ENCODE peak calls at places on chromosome 11, in eight cellular contexts. S is mesenteric fat pad, C is epithelial cell of esophagus, J is transverse colon, I is fibroblast of lung, G is H54, Q is NCI-H1092, Z is HTR-8/SVneo. N is an unnamed sample.
A peak's percentile ranks its signal among the peaks of the same experiment; 100 is the strongest.

GRCh38 chr11:26953770-26954392 is 40.0 kb upstream of the FIBIN start:
- DNase-seq in S (no peak), C (peak; percentile 32), J (no peak), I (peak; percentile 78), G (no peak), Q (no peak), Z (no peak), N (no peak)

GRCh38 chr11:6655790-6656580 is at the start of gene DCHS1:
- DNase-seq in S (no peak), C (no peak), J (peak; percentile 26), I (no peak), G (no peak), Q (no peak), Z (no peak), N (no peak)

GRCh38 chr11:19676508-19677379 is 35.9 kb upstream of the NAV2 start:
- DNase-seq in S (no peak), C (no peak), J (no peak), I (no peak), G (no peak), Q (no peak), Z (no peak), N (no peak)

GRCh38 chr11:68076371-68077042 is 37.7 kb downstream of the TCIRG1 start:
- DNase-seq in S (no peak), C (no peak), J (no peak), I (no peak), G (no peak), Q (no peak), Z (no peak), N (no peak)

GRCh38 chr11:65642014-65642671 is 4.2 kb downstream of the SIPA1 start:
- DNase-seq in S (no peak), C (no peak), J (no peak), I (no peak), G (no peak), Q (no peak), Z (no peak), N (no peak)

GRCh38 chr11:118657709-118658108 is 21.7 kb downstream of the TREH start:
- DNase-seq in S (no peak), C (no peak), J (no peak), I (no peak), G (no peak), Q (no peak), Z (no peak), N (peak; percentile 5)

GRCh38 chr11:86116386-86116726 is 47.5 kb upstream of the PICALM start:
- DNase-seq in S (no peak), C (peak; percentile 90), J (no peak), I (peak; percentile 99), G (peak; percentile 74), Q (no peak), Z (peak; percentile 49), N (no peak)

GRCh38 chr11:109326781-109327180 is 95.2 kb upstream of the C11orf87 start:
- DNase-seq in S (no peak), C (no peak), J (no peak), I (no peak), G (no peak), Q (no peak), Z (no peak), N (no peak)

GRCh38 chr11:46682773-46683752 is 17.4 kb downstream of the ARHGAP1 start:
- DNase-seq in S (no peak), C (peak; percentile 51), J (no peak), I (peak; percentile 47), G (no peak), Q (no peak), Z (no peak), N (no peak)

GRCh38 chr11:130145975-130146776 is 13.4 kb upstream of the ST14 start:
- DNase-seq in S (peak; percentile 87), C (peak; percentile 97), J (peak; percentile 88), I (peak; percentile 23), G (no peak), Q (no peak), Z (no peak), N (peak; percentile 73)

GRCh38 chr11:61477734-61478148 is 30.8 kb upstream of the LRRC10B start:
- DNase-seq in S (no peak), C (peak; percentile 19), J (peak; percentile 52), I (no peak), G (peak; percentile 50), Q (no peak), Z (peak; percentile 64), N (no peak)

GRCh38 chr11:126607374-126607773 is 251.9 kb downstream of the ST3GAL4 start:
- DNase-seq in S (no peak), C (peak; percentile 61), J (peak; percentile 25), I (peak; percentile 37), G (peak; percentile 49), Q (peak; percentile 45), Z (peak; percentile 50), N (peak; percentile 71)

GRCh38 chr11:2103666-2104523 is 35.3 kb downstream of the IGF2 start:
- DNase-seq in S (no peak), C (no peak), J (no peak), I (no peak), G (no peak), Q (no peak), Z (no peak), N (no peak)

GRCh38 chr11:122153746-122154145 is 37.7 kb upstream of the BLID start:
- DNase-seq in S (no peak), C (no peak), J (no peak), I (no peak), G (no peak), Q (no peak), Z (no peak), N (no peak)

GRCh38 chr11:44088871-44089270 is 6.6 kb upstream of the EXT2 start:
- DNase-seq in S (no peak), C (no peak), J (no peak), I (no peak), G (no peak), Q (no peak), Z (no peak), N (no peak)

GRCh38 chr11:131537729-131538128 is 167.3 kb downstream of the NTM start:
- DNase-seq in S (no peak), C (no peak), J (no peak), I (no peak), G (no peak), Q (no peak), Z (no peak), N (no peak)

GRCh38 chr11:120245434-120245833 is 5.5 kb downstream of the POU2F3 start:
- DNase-seq in S (no peak), C (no peak), J (no peak), I (no peak), G (no peak), Q (no peak), Z (no peak), N (no peak)

GRCh38 chr11:34926101-34926830 is 9.8 kb downstream of the PDHX start:
- DNase-seq in S (no peak), C (peak; percentile 56), J (no peak), I (peak; percentile 48), G (no peak), Q (no peak), Z (peak; percentile 25), N (no peak)

GRCh38 chr11:133506023-133506422 is 26.3 kb downstream of the OPCML start:
- DNase-seq in S (no peak), C (no peak), J (no peak), I (no peak), G (no peak), Q (no peak), Z (no peak), N (no peak)

GRCh38 chr11:115605397-115606222 is 101.4 kb upstream of the CADM1 start:
- DNase-seq in S (no peak), C (no peak), J (no peak), I (no peak), G (no peak), Q (no peak), Z (no peak), N (no peak)

GRCh38 chr11:93895106-93895862 is 44.9 kb upstream of the VSTM5 start:
- DNase-seq in S (no peak), C (peak; percentile 75), J (no peak), I (peak; percentile 88), G (no peak), Q (peak; percentile 64), Z (peak; percentile 47), N (no peak)

GRCh38 chr11:41301023-41301422 is 158.4 kb downstream of the LRRC4C start:
- DNase-seq in S (no peak), C (peak; percentile 1), J (no peak), I (peak; percentile 81), G (no peak), Q (no peak), Z (no peak), N (no peak)

GRCh38 chr11:28833169-28833568 is 725.0 kb downstream of the METTL15 start:
- DNase-seq in S (no peak), C (no peak), J (no peak), I (no peak), G (no peak), Q (no peak), Z (no peak), N (no peak)

GRCh38 chr11:8199676-8200075 is 30.9 kb upstream of the RIC3 start:
- DNase-seq in S (no peak), C (no peak), J (no peak), I (no peak), G (no peak), Q (no peak), Z (no peak), N (no peak)

GRCh38 chr11:290621-291231 is 1.8 kb downstream of the PGGHG start:
- DNase-seq in S (peak; percentile 72), C (no peak), J (peak; percentile 7), I (no peak), G (no peak), Q (no peak), Z (no peak), N (peak; percentile 36)

GRCh38 chr11:125141686-125142535 is 22.6 kb upstream of the PKNOX2 start:
- DNase-seq in S (no peak), C (peak; percentile 31), J (peak; percentile 30), I (peak; percentile 16), G (peak; percentile 41), Q (peak; percentile 11), Z (peak; percentile 54), N (peak; percentile 41)

GRCh38 chr11:62842171-62842717 is 2.9 kb upstream of the WDR74 start:
- DNase-seq in S (peak; percentile 93), C (no peak), J (peak; percentile 38), I (peak; percentile 27), G (no peak), Q (no peak), Z (no peak), N (no peak)

GRCh38 chr11:48055292-48056132 is 75.2 kb downstream of the PTPRJ start:
- DNase-seq in S (no peak), C (peak; percentile 24), J (peak; percentile 63), I (peak; percentile 92), G (no peak), Q (no peak), Z (no peak), N (no peak)

GRCh38 chr11:130819561-130819960 is 96.7 kb downstream of the SNX19 start:
- DNase-seq in S (no peak), C (no peak), J (no peak), I (no peak), G (no peak), Q (no peak), Z (no peak), N (no peak)

GRCh38 chr11:12798609-12799011 is 124.4 kb downstream of the TEAD1 start:
- DNase-seq in S (no peak), C (peak; percentile 83), J (no peak), I (peak; percentile 44), G (no peak), Q (no peak), Z (no peak), N (no peak)

GRCh38 chr11:66864924-66865697 is 8.2 kb downstream of the LRFN4 start:
- DNase-seq in S (no peak), C (no peak), J (no peak), I (no peak), G (no peak), Q (peak; percentile 8), Z (no peak), N (no peak)

GRCh38 chr11:59857444-59858434 is 8.5 kb downstream of the TCN1 start:
- DNase-seq in S (no peak), C (peak; percentile 68), J (no peak), I (peak; percentile 50), G (no peak), Q (no peak), Z (no peak), N (no peak)

GRCh38 chr11:20353829-20354434 is 9.6 kb upstream of the HTATIP2 start:
- DNase-seq in S (no peak), C (peak; percentile 60), J (peak; percentile 45), I (peak; percentile 24), G (no peak), Q (peak; percentile 31), Z (no peak), N (no peak)

N was measured in 8988T.